ENCODE peak calls at places on chromosomes 1 and 21, in eight cellular contexts. One of them, this sample, is unnamed.

GRCh38 chr1:153805929-153806750 is 30.9 kb downstream of the SLC27A3 start:
- DNase-seq in MM.1S: no peak
- DNase-seq in OCI-LY7: no peak
- DNase-seq in HFFc6: no peak
- DNase-seq in cardiac fibroblast: no peak
- DNase-seq in fibroblast of lung: no peak
- DNase-seq in WTC11: no peak
- DNase-seq in progenitor cell of endocrine pancreas: no peak
- DNase-seq in this sample: peak

GRCh38 chr1:151371744-151372410 is 628 bp downstream of the SELENBP1 start:
- DNase-seq in OCI-LY7: no peak
- DNase-seq in progenitor cell of endocrine pancreas: no peak
- DNase-seq in fibroblast of lung: peak
- DNase-seq in HFFc6: peak
- DNase-seq in WTC11: no peak
- DNase-seq in cardiac fibroblast: peak
- DNase-seq in MM.1S: no peak
- DNase-seq in this sample: no peak

GRCh38 chr1:46008585-46008984 is 123.8 kb downstream of the PIK3R3 start:
- DNase-seq in WTC11: no peak
- DNase-seq in cardiac fibroblast: no peak
- DNase-seq in OCI-LY7: no peak
- DNase-seq in progenitor cell of endocrine pancreas: no peak
- DNase-seq in HFFc6: no peak
- DNase-seq in fibroblast of lung: no peak
- DNase-seq in MM.1S: no peak
- DNase-seq in this sample: no peak

GRCh38 chr1:160625725-160626498 is 20.9 kb downstream of the SLAMF1 start:
- DNase-seq in progenitor cell of endocrine pancreas: no peak
- DNase-seq in OCI-LY7: no peak
- DNase-seq in HFFc6: no peak
- DNase-seq in cardiac fibroblast: no peak
- DNase-seq in MM.1S: no peak
- DNase-seq in WTC11: no peak
- DNase-seq in fibroblast of lung: no peak
- DNase-seq in this sample: no peak

GRCh38 chr21:16195896-16196443 is 466.2 kb downstream of the USP25 start:
- DNase-seq in cardiac fibroblast: peak
- DNase-seq in WTC11: no peak
- DNase-seq in OCI-LY7: no peak
- DNase-seq in MM.1S: peak
- DNase-seq in HFFc6: no peak
- DNase-seq in fibroblast of lung: peak
- DNase-seq in progenitor cell of endocrine pancreas: no peak
- DNase-seq in this sample: no peak

GRCh38 chr1:67458663-67459062 is 28.5 kb upstream of the SERBP1 start:
- DNase-seq in cardiac fibroblast: no peak
- DNase-seq in HFFc6: no peak
- DNase-seq in OCI-LY7: no peak
- DNase-seq in WTC11: no peak
- DNase-seq in progenitor cell of endocrine pancreas: no peak
- DNase-seq in MM.1S: no peak
- DNase-seq in fibroblast of lung: no peak
- DNase-seq in this sample: no peak

GRCh38 chr21:33396436-33396835 is 6.8 kb upstream of the IFNGR2 start:
- DNase-seq in cardiac fibroblast: no peak
- DNase-seq in fibroblast of lung: peak
- DNase-seq in OCI-LY7: no peak
- DNase-seq in MM.1S: no peak
- DNase-seq in HFFc6: no peak
- DNase-seq in progenitor cell of endocrine pancreas: no peak
- DNase-seq in WTC11: no peak
- DNase-seq in this sample: no peak

GRCh38 chr1:19861034-19861433 is 21.2 kb upstream of the OTUD3 start:
- DNase-seq in WTC11: no peak
- DNase-seq in progenitor cell of endocrine pancreas: no peak
- DNase-seq in MM.1S: no peak
- DNase-seq in cardiac fibroblast: peak
- DNase-seq in HFFc6: peak
- DNase-seq in fibroblast of lung: peak
- DNase-seq in OCI-LY7: no peak
- DNase-seq in this sample: no peak

GRCh38 chr1:61921435-61921834 is 179.2 kb downstream of the PATJ start:
- DNase-seq in progenitor cell of endocrine pancreas: no peak
- DNase-seq in fibroblast of lung: no peak
- DNase-seq in cardiac fibroblast: no peak
- DNase-seq in WTC11: no peak
- DNase-seq in MM.1S: no peak
- DNase-seq in OCI-LY7: no peak
- DNase-seq in HFFc6: no peak
- DNase-seq in this sample: no peak
- TF ChIP-seq CTCF in progenitor cell of endocrine pancreas: no peak
- TF ChIP-seq CTCF in fibroblast of lung: peak
- TF ChIP-seq CTCF in cardiac fibroblast: peak
- TF ChIP-seq CTCF in WTC11: no peak
- TF ChIP-seq CTCF in MM.1S: no peak
- TF ChIP-seq CTCF in OCI-LY7: no peak
- TF ChIP-seq CTCF in HFFc6: peak
- TF ChIP-seq CTCF in this sample: no peak

DNA sequence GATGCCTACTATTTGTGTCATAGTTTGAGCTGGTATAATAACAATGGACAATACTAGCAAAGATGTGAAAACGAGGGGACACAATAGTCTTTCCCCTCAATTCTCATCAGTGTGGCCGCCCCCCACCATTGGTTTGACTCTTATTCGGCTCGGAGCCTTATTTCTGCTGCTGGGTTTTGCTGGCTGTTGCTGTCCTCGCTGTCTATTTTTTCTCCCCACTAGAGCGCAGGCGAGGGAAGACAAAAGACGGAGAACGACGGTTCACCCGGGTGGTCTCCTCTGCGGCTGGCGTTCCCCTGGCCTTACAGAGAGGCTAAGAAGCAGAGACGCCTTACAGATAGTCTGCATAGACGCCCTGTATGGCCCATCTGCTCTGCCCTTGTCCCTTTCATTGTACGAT is 19.4 kb downstream of the CLIC6 start:
- DNase-seq in MM.1S: no peak
- DNase-seq in OCI-LY7: peak
- DNase-seq in cardiac fibroblast: peak
- DNase-seq in fibroblast of lung: no peak
- DNase-seq in WTC11: no peak
- DNase-seq in progenitor cell of endocrine pancreas: no peak
- DNase-seq in HFFc6: no peak
- DNase-seq in this sample: no peak
- TF ChIP-seq CTCF in MM.1S: no peak
- TF ChIP-seq CTCF in OCI-LY7: peak
- TF ChIP-seq CTCF in cardiac fibroblast: peak
- TF ChIP-seq CTCF in fibroblast of lung: peak
- TF ChIP-seq CTCF in WTC11: no peak
- TF ChIP-seq CTCF in progenitor cell of endocrine pancreas: no peak
- TF ChIP-seq CTCF in HFFc6: peak
- TF ChIP-seq CTCF in this sample: peak

GRCh38 chr21:45223236-45223992 is 64.3 kb downstream of the POFUT2 start:
- DNase-seq in OCI-LY7: no peak
- DNase-seq in MM.1S: no peak
- DNase-seq in progenitor cell of endocrine pancreas: no peak
- DNase-seq in cardiac fibroblast: no peak
- DNase-seq in HFFc6: no peak
- DNase-seq in WTC11: no peak
- DNase-seq in fibroblast of lung: no peak
- DNase-seq in this sample: no peak
- TF ChIP-seq CTCF in OCI-LY7: no peak
- TF ChIP-seq CTCF in MM.1S: no peak
- TF ChIP-seq CTCF in progenitor cell of endocrine pancreas: no peak
- TF ChIP-seq CTCF in cardiac fibroblast: no peak
- TF ChIP-seq CTCF in HFFc6: no peak
- TF ChIP-seq CTCF in WTC11: no peak
- TF ChIP-seq CTCF in fibroblast of lung: no peak
- TF ChIP-seq CTCF in this sample: no peak

GRCh38 chr1:31505884-31506497 is 70.3 kb upstream of the TINAGL1 start:
- DNase-seq in MM.1S: peak
- DNase-seq in fibroblast of lung: peak
- DNase-seq in progenitor cell of endocrine pancreas: no peak
- DNase-seq in WTC11: no peak
- DNase-seq in HFFc6: peak
- DNase-seq in cardiac fibroblast: peak
- DNase-seq in OCI-LY7: no peak
- DNase-seq in this sample: no peak
- TF ChIP-seq CTCF in MM.1S: no peak
- TF ChIP-seq CTCF in fibroblast of lung: no peak
- TF ChIP-seq CTCF in progenitor cell of endocrine pancreas: no peak
- TF ChIP-seq CTCF in WTC11: no peak
- TF ChIP-seq CTCF in HFFc6: no peak
- TF ChIP-seq CTCF in cardiac fibroblast: no peak
- TF ChIP-seq CTCF in OCI-LY7: no peak
- TF ChIP-seq CTCF in this sample: no peak

DNA sequence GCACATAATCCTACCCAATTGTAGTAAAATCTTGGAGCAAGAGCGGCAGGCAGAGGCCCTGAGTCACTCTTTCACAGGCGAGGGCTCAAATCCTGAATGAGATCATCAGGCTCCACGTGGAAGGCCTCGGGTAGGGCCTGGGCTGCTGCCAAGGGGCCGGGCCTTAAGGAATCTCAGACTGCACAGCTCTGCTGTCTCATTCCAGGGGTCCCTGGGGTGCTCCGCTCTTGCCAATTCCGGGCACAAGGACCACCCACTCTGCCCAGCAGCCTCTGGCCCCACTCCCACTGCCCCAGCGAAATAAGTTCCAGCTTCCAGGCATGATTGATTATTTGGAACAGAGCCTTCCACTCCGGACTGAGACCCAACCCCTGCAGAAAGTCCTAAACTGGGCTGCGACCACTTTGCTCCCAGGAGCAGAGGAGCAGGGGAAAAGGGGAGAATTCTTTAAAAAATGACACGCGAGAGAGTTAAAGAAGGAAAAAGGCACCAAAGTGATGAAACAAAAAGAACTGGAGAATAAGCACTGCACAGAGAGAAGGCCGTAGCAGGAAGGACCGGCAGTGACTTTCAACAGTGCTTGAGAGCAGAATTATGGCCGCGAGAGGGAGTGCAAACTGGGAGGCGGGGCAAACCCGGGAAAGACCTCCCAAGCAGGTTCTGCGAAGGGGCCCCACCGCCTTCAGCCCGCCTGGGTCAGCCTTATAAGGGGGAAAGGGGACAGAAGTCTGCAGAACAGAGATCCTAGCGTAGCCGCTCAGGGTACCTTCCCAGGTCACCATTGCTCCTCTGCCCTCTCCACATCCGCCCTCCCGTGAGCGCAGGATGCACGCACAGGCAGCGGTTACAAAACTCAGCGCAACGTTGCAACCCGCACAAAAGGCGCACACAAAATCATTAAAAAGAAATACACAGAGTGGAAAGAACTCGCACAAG is 2.0 kb downstream of the ADAMTS1 start:
- DNase-seq in MM.1S: peak
- DNase-seq in fibroblast of lung: peak
- DNase-seq in HFFc6: peak
- DNase-seq in cardiac fibroblast: peak
- DNase-seq in progenitor cell of endocrine pancreas: peak
- DNase-seq in WTC11: peak
- DNase-seq in OCI-LY7: no peak
- DNase-seq in this sample: no peak
- TF ChIP-seq CTCF in MM.1S: peak
- TF ChIP-seq CTCF in fibroblast of lung: peak
- TF ChIP-seq CTCF in HFFc6: peak
- TF ChIP-seq CTCF in cardiac fibroblast: peak
- TF ChIP-seq CTCF in progenitor cell of endocrine pancreas: peak
- TF ChIP-seq CTCF in WTC11: no peak
- TF ChIP-seq CTCF in OCI-LY7: no peak
- TF ChIP-seq CTCF in this sample: no peak

GRCh38 chr1:78604643-78605042 is 15.6 kb upstream of the IFI44L start:
- DNase-seq in cardiac fibroblast: no peak
- DNase-seq in OCI-LY7: no peak
- DNase-seq in progenitor cell of endocrine pancreas: no peak
- DNase-seq in MM.1S: no peak
- DNase-seq in WTC11: no peak
- DNase-seq in HFFc6: no peak
- DNase-seq in fibroblast of lung: no peak
- DNase-seq in this sample: no peak

GRCh38 chr1:78606274-78606673 is 14.0 kb upstream of the IFI44L start:
- DNase-seq in WTC11: no peak
- DNase-seq in progenitor cell of endocrine pancreas: no peak
- DNase-seq in OCI-LY7: no peak
- DNase-seq in HFFc6: no peak
- DNase-seq in cardiac fibroblast: peak
- DNase-seq in MM.1S: no peak
- DNase-seq in fibroblast of lung: no peak
- DNase-seq in this sample: no peak

GRCh38 chr1:78603206-78603605 is 17.0 kb upstream of the IFI44L start:
- DNase-seq in progenitor cell of endocrine pancreas: no peak
- DNase-seq in OCI-LY7: no peak
- DNase-seq in fibroblast of lung: peak
- DNase-seq in HFFc6: no peak
- DNase-seq in MM.1S: no peak
- DNase-seq in cardiac fibroblast: peak
- DNase-seq in WTC11: no peak
- DNase-seq in this sample: no peak

GRCh38 chr1:78607944-78608343 is 12.3 kb upstream of the IFI44L start:
- DNase-seq in HFFc6: no peak
- DNase-seq in OCI-LY7: no peak
- DNase-seq in cardiac fibroblast: no peak
- DNase-seq in progenitor cell of endocrine pancreas: no peak
- DNase-seq in WTC11: no peak
- DNase-seq in MM.1S: no peak
- DNase-seq in fibroblast of lung: no peak
- DNase-seq in this sample: no peak

DNA sequence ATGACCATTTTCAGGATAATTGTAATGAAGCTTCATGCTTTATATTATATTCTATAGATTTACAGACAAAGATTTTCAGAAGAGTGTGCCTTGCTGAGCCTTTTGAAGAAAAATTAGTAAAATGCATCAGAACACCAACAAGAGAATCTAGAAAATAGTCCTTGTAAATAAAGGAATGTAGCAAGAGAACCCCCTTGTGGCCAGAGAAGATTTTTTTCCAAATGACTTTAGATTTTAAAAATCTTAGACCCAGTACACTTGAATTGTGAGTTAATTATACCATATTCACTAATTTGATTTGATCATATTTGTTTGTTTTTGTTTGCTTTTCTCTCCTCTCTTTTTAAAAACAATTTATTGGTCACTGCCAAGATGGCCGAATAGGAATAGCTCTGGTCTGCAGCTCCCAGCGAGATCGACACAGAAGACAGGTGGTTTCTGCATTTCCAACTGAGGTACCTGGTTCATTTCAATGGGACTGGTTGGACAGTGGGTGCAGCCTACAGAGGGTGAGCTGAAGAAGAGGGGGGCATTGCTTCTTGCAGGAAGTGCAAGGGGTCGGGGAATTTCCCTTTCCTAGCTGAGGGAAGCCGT is 12.8 kb upstream of the IFI44L start:
- DNase-seq in cardiac fibroblast: peak
- DNase-seq in HFFc6: peak
- DNase-seq in WTC11: no peak
- DNase-seq in fibroblast of lung: peak
- DNase-seq in OCI-LY7: peak
- DNase-seq in MM.1S: peak
- DNase-seq in progenitor cell of endocrine pancreas: no peak
- DNase-seq in this sample: peak
- TF ChIP-seq CTCF in cardiac fibroblast: peak
- TF ChIP-seq CTCF in HFFc6: peak
- TF ChIP-seq CTCF in WTC11: peak
- TF ChIP-seq CTCF in fibroblast of lung: peak
- TF ChIP-seq CTCF in OCI-LY7: peak
- TF ChIP-seq CTCF in MM.1S: peak
- TF ChIP-seq CTCF in progenitor cell of endocrine pancreas: peak
- TF ChIP-seq CTCF in this sample: peak

This sample was measured in GM13976.